ENCODE peak calls at places on chromosomes 13 and 19, in eight cellular contexts. One of them, this sample, is unnamed.

GRCh38 chr13:97222934-97223710 is 989 bp downstream of the MBNL2 start:
- DNase-seq in GM13976: no peak
- DNase-seq in RWPE1: no peak
- DNase-seq in CD4-positive, alpha-beta memory T cell: peak
- DNase-seq in stimulated activated CD4-positive, alpha-beta T cell treated with anti-CD3 and anti-CD28 coated beads, Interleukin-4, amount 100 ng/mL, for 48 hours: no peak
- DNase-seq in stimulated activated CD8-positive, alpha-beta memory T cell treated with anti-CD3 and anti-CD28 coated beads, Interleukin-4, amount 100 ng/mL, for 24 hours: no peak
- DNase-seq in NCI-H774: peak
- DNase-seq in testis: no peak
- DNase-seq in this sample: no peak

GRCh38 chr19:34507414-34508067 is 26.0 kb downstream of the WTIP start:
- DNase-seq in testis: peak
- DNase-seq in NCI-H774: no peak
- DNase-seq in RWPE1: no peak
- DNase-seq in GM13976: no peak
- DNase-seq in CD4-positive, alpha-beta memory T cell: no peak
- DNase-seq in stimulated activated CD8-positive, alpha-beta memory T cell treated with anti-CD3 and anti-CD28 coated beads, Interleukin-4, amount 100 ng/mL, for 24 hours: no peak
- DNase-seq in stimulated activated CD4-positive, alpha-beta T cell treated with anti-CD3 and anti-CD28 coated beads, Interleukin-4, amount 100 ng/mL, for 48 hours: no peak
- DNase-seq in this sample: no peak

GRCh38 chr13:37429976-37430375 is 168.6 kb downstream of the POSTN start:
- DNase-seq in GM13976: no peak
- DNase-seq in NCI-H774: no peak
- DNase-seq in stimulated activated CD4-positive, alpha-beta T cell treated with anti-CD3 and anti-CD28 coated beads, Interleukin-4, amount 100 ng/mL, for 48 hours: no peak
- DNase-seq in stimulated activated CD8-positive, alpha-beta memory T cell treated with anti-CD3 and anti-CD28 coated beads, Interleukin-4, amount 100 ng/mL, for 24 hours: no peak
- DNase-seq in RWPE1: no peak
- DNase-seq in testis: no peak
- DNase-seq in CD4-positive, alpha-beta memory T cell: no peak
- DNase-seq in this sample: peak

GRCh38 chr13:112892759-112893569 is 76.0 kb upstream of the MCF2L start:
- DNase-seq in stimulated activated CD4-positive, alpha-beta T cell treated with anti-CD3 and anti-CD28 coated beads, Interleukin-4, amount 100 ng/mL, for 48 hours: no peak
- DNase-seq in RWPE1: no peak
- DNase-seq in testis: no peak
- DNase-seq in CD4-positive, alpha-beta memory T cell: no peak
- DNase-seq in NCI-H774: peak
- DNase-seq in stimulated activated CD8-positive, alpha-beta memory T cell treated with anti-CD3 and anti-CD28 coated beads, Interleukin-4, amount 100 ng/mL, for 24 hours: no peak
- DNase-seq in GM13976: no peak
- DNase-seq in this sample: no peak

GRCh38 chr13:32938907-32939306 is 77.3 kb upstream of the KL start:
- DNase-seq in testis: no peak
- DNase-seq in GM13976: no peak
- DNase-seq in stimulated activated CD4-positive, alpha-beta T cell treated with anti-CD3 and anti-CD28 coated beads, Interleukin-4, amount 100 ng/mL, for 48 hours: no peak
- DNase-seq in NCI-H774: no peak
- DNase-seq in CD4-positive, alpha-beta memory T cell: no peak
- DNase-seq in RWPE1: peak
- DNase-seq in stimulated activated CD8-positive, alpha-beta memory T cell treated with anti-CD3 and anti-CD28 coated beads, Interleukin-4, amount 100 ng/mL, for 24 hours: no peak
- DNase-seq in this sample: peak

GRCh38 chr19:17751103-17751911 is at the start of gene FCHO1:
- DNase-seq in RWPE1: no peak
- DNase-seq in CD4-positive, alpha-beta memory T cell: peak
- DNase-seq in GM13976: peak
- DNase-seq in stimulated activated CD8-positive, alpha-beta memory T cell treated with anti-CD3 and anti-CD28 coated beads, Interleukin-4, amount 100 ng/mL, for 24 hours: peak
- DNase-seq in stimulated activated CD4-positive, alpha-beta T cell treated with anti-CD3 and anti-CD28 coated beads, Interleukin-4, amount 100 ng/mL, for 48 hours: peak
- DNase-seq in testis: no peak
- DNase-seq in NCI-H774: no peak
- DNase-seq in this sample: no peak

GRCh38 chr13:73767191-73767741 is 366.9 kb downstream of the KLF12 start:
- DNase-seq in stimulated activated CD4-positive, alpha-beta T cell treated with anti-CD3 and anti-CD28 coated beads, Interleukin-4, amount 100 ng/mL, for 48 hours: no peak
- DNase-seq in CD4-positive, alpha-beta memory T cell: peak
- DNase-seq in testis: no peak
- DNase-seq in stimulated activated CD8-positive, alpha-beta memory T cell treated with anti-CD3 and anti-CD28 coated beads, Interleukin-4, amount 100 ng/mL, for 24 hours: no peak
- DNase-seq in RWPE1: no peak
- DNase-seq in NCI-H774: peak
- DNase-seq in GM13976: no peak
- DNase-seq in this sample: no peak

GRCh38 chr13:26695360-26695705 is 65.3 kb downstream of the GPR12 start:
- DNase-seq in NCI-H774: no peak
- DNase-seq in stimulated activated CD4-positive, alpha-beta T cell treated with anti-CD3 and anti-CD28 coated beads, Interleukin-4, amount 100 ng/mL, for 48 hours: no peak
- DNase-seq in stimulated activated CD8-positive, alpha-beta memory T cell treated with anti-CD3 and anti-CD28 coated beads, Interleukin-4, amount 100 ng/mL, for 24 hours: no peak
- DNase-seq in RWPE1: no peak
- DNase-seq in GM13976: no peak
- DNase-seq in CD4-positive, alpha-beta memory T cell: no peak
- DNase-seq in testis: no peak
- DNase-seq in this sample: no peak

GRCh38 chr13:64756621-64757020 is 2473.5 kb downstream of the PCDH9 start:
- DNase-seq in testis: no peak
- DNase-seq in stimulated activated CD8-positive, alpha-beta memory T cell treated with anti-CD3 and anti-CD28 coated beads, Interleukin-4, amount 100 ng/mL, for 24 hours: no peak
- DNase-seq in stimulated activated CD4-positive, alpha-beta T cell treated with anti-CD3 and anti-CD28 coated beads, Interleukin-4, amount 100 ng/mL, for 48 hours: no peak
- DNase-seq in RWPE1: no peak
- DNase-seq in GM13976: no peak
- DNase-seq in CD4-positive, alpha-beta memory T cell: no peak
- DNase-seq in NCI-H774: no peak
- DNase-seq in this sample: no peak

GRCh38 chr19:36577271-36577996 is 4.3 kb upstream of the ZNF529 start:
- DNase-seq in CD4-positive, alpha-beta memory T cell: no peak
- DNase-seq in stimulated activated CD4-positive, alpha-beta T cell treated with anti-CD3 and anti-CD28 coated beads, Interleukin-4, amount 100 ng/mL, for 48 hours: no peak
- DNase-seq in GM13976: no peak
- DNase-seq in RWPE1: no peak
- DNase-seq in stimulated activated CD8-positive, alpha-beta memory T cell treated with anti-CD3 and anti-CD28 coated beads, Interleukin-4, amount 100 ng/mL, for 24 hours: no peak
- DNase-seq in NCI-H774: no peak
- DNase-seq in testis: no peak
- DNase-seq in this sample: no peak

GRCh38 chr13:24159921-24160324 is 597 bp upstream of the SPATA13 start:
- DNase-seq in RWPE1: no peak
- DNase-seq in GM13976: no peak
- DNase-seq in stimulated activated CD8-positive, alpha-beta memory T cell treated with anti-CD3 and anti-CD28 coated beads, Interleukin-4, amount 100 ng/mL, for 24 hours: no peak
- DNase-seq in CD4-positive, alpha-beta memory T cell: no peak
- DNase-seq in testis: no peak
- DNase-seq in NCI-H774: no peak
- DNase-seq in stimulated activated CD4-positive, alpha-beta T cell treated with anti-CD3 and anti-CD28 coated beads, Interleukin-4, amount 100 ng/mL, for 48 hours: no peak
- DNase-seq in this sample: no peak

GRCh38 chr13:51585234-51585672 is 991 bp downstream of the WDFY2 start:
- DNase-seq in stimulated activated CD8-positive, alpha-beta memory T cell treated with anti-CD3 and anti-CD28 coated beads, Interleukin-4, amount 100 ng/mL, for 24 hours: no peak
- DNase-seq in CD4-positive, alpha-beta memory T cell: peak
- DNase-seq in stimulated activated CD4-positive, alpha-beta T cell treated with anti-CD3 and anti-CD28 coated beads, Interleukin-4, amount 100 ng/mL, for 48 hours: no peak
- DNase-seq in RWPE1: no peak
- DNase-seq in GM13976: no peak
- DNase-seq in testis: peak
- DNase-seq in NCI-H774: no peak
- DNase-seq in this sample: no peak

GRCh38 chr19:55153652-55154264 is 3.8 kb downstream of the TNNI3 start:
- DNase-seq in stimulated activated CD8-positive, alpha-beta memory T cell treated with anti-CD3 and anti-CD28 coated beads, Interleukin-4, amount 100 ng/mL, for 24 hours: no peak
- DNase-seq in CD4-positive, alpha-beta memory T cell: no peak
- DNase-seq in testis: no peak
- DNase-seq in GM13976: no peak
- DNase-seq in NCI-H774: no peak
- DNase-seq in RWPE1: no peak
- DNase-seq in stimulated activated CD4-positive, alpha-beta T cell treated with anti-CD3 and anti-CD28 coated beads, Interleukin-4, amount 100 ng/mL, for 48 hours: no peak
- DNase-seq in this sample: no peak

GRCh38 chr13:38405216-38405615 is 55.6 kb downstream of the UFM1 start:
- DNase-seq in GM13976: no peak
- DNase-seq in stimulated activated CD4-positive, alpha-beta T cell treated with anti-CD3 and anti-CD28 coated beads, Interleukin-4, amount 100 ng/mL, for 48 hours: no peak
- DNase-seq in CD4-positive, alpha-beta memory T cell: no peak
- DNase-seq in NCI-H774: no peak
- DNase-seq in stimulated activated CD8-positive, alpha-beta memory T cell treated with anti-CD3 and anti-CD28 coated beads, Interleukin-4, amount 100 ng/mL, for 24 hours: no peak
- DNase-seq in RWPE1: no peak
- DNase-seq in testis: no peak
- DNase-seq in this sample: no peak

GRCh38 chr13:84431646-84432045 is 549.4 kb upstream of the SLITRK1 start:
- DNase-seq in stimulated activated CD4-positive, alpha-beta T cell treated with anti-CD3 and anti-CD28 coated beads, Interleukin-4, amount 100 ng/mL, for 48 hours: no peak
- DNase-seq in stimulated activated CD8-positive, alpha-beta memory T cell treated with anti-CD3 and anti-CD28 coated beads, Interleukin-4, amount 100 ng/mL, for 24 hours: no peak
- DNase-seq in NCI-H774: no peak
- DNase-seq in CD4-positive, alpha-beta memory T cell: no peak
- DNase-seq in GM13976: no peak
- DNase-seq in RWPE1: no peak
- DNase-seq in testis: no peak
- DNase-seq in this sample: peak

GRCh38 chr19:48999481-49000325 is 6.0 kb downstream of the RUVBL2 start:
- DNase-seq in testis: peak
- DNase-seq in RWPE1: no peak
- DNase-seq in stimulated activated CD4-positive, alpha-beta T cell treated with anti-CD3 and anti-CD28 coated beads, Interleukin-4, amount 100 ng/mL, for 48 hours: peak
- DNase-seq in CD4-positive, alpha-beta memory T cell: peak
- DNase-seq in stimulated activated CD8-positive, alpha-beta memory T cell treated with anti-CD3 and anti-CD28 coated beads, Interleukin-4, amount 100 ng/mL, for 24 hours: peak
- DNase-seq in GM13976: peak
- DNase-seq in NCI-H774: no peak
- DNase-seq in this sample: peak

GRCh38 chr19:51094696-51095279 is 12.1 kb upstream of the KLK14 start:
- DNase-seq in GM13976: peak
- DNase-seq in testis: peak
- DNase-seq in RWPE1: peak
- DNase-seq in stimulated activated CD8-positive, alpha-beta memory T cell treated with anti-CD3 and anti-CD28 coated beads, Interleukin-4, amount 100 ng/mL, for 24 hours: no peak
- DNase-seq in stimulated activated CD4-positive, alpha-beta T cell treated with anti-CD3 and anti-CD28 coated beads, Interleukin-4, amount 100 ng/mL, for 48 hours: peak
- DNase-seq in CD4-positive, alpha-beta memory T cell: no peak
- DNase-seq in NCI-H774: peak
- DNase-seq in this sample: no peak

GRCh38 chr13:105037064-105037463 is 1498.4 kb downstream of the EFNB2 start:
- DNase-seq in testis: no peak
- DNase-seq in CD4-positive, alpha-beta memory T cell: no peak
- DNase-seq in NCI-H774: no peak
- DNase-seq in stimulated activated CD4-positive, alpha-beta T cell treated with anti-CD3 and anti-CD28 coated beads, Interleukin-4, amount 100 ng/mL, for 48 hours: no peak
- DNase-seq in RWPE1: no peak
- DNase-seq in stimulated activated CD8-positive, alpha-beta memory T cell treated with anti-CD3 and anti-CD28 coated beads, Interleukin-4, amount 100 ng/mL, for 24 hours: no peak
- DNase-seq in GM13976: no peak
- DNase-seq in this sample: no peak

GRCh38 chr13:95296326-95296939 is 4.8 kb downstream of the ABCC4 start:
- DNase-seq in RWPE1: peak
- DNase-seq in testis: peak
- DNase-seq in stimulated activated CD8-positive, alpha-beta memory T cell treated with anti-CD3 and anti-CD28 coated beads, Interleukin-4, amount 100 ng/mL, for 24 hours: no peak
- DNase-seq in CD4-positive, alpha-beta memory T cell: no peak
- DNase-seq in stimulated activated CD4-positive, alpha-beta T cell treated with anti-CD3 and anti-CD28 coated beads, Interleukin-4, amount 100 ng/mL, for 48 hours: no peak
- DNase-seq in GM13976: no peak
- DNase-seq in NCI-H774: no peak
- DNase-seq in this sample: peak

GRCh38 chr19:41821003-41821735 is 23.3 kb downstream of the LYPD4 start:
- DNase-seq in NCI-H774: peak
- DNase-seq in CD4-positive, alpha-beta memory T cell: peak
- DNase-seq in stimulated activated CD4-positive, alpha-beta T cell treated with anti-CD3 and anti-CD28 coated beads, Interleukin-4, amount 100 ng/mL, for 48 hours: peak
- DNase-seq in RWPE1: peak
- DNase-seq in GM13976: peak
- DNase-seq in testis: peak
- DNase-seq in stimulated activated CD8-positive, alpha-beta memory T cell treated with anti-CD3 and anti-CD28 coated beads, Interleukin-4, amount 100 ng/mL, for 24 hours: no peak
- DNase-seq in this sample: peak

GRCh38 chr13:90696254-90696653 is 651.2 kb upstream of the MIR17HG start:
- DNase-seq in RWPE1: peak
- DNase-seq in NCI-H774: no peak
- DNase-seq in testis: no peak
- DNase-seq in CD4-positive, alpha-beta memory T cell: no peak
- DNase-seq in stimulated activated CD4-positive, alpha-beta T cell treated with anti-CD3 and anti-CD28 coated beads, Interleukin-4, amount 100 ng/mL, for 48 hours: no peak
- DNase-seq in stimulated activated CD8-positive, alpha-beta memory T cell treated with anti-CD3 and anti-CD28 coated beads, Interleukin-4, amount 100 ng/mL, for 24 hours: no peak
- DNase-seq in GM13976: no peak
- DNase-seq in this sample: peak

GRCh38 chr13:73198888-73199497 is 140.2 kb downstream of the KLF5 start:
- DNase-seq in testis: no peak
- DNase-seq in CD4-positive, alpha-beta memory T cell: no peak
- DNase-seq in GM13976: no peak
- DNase-seq in stimulated activated CD8-positive, alpha-beta memory T cell treated with anti-CD3 and anti-CD28 coated beads, Interleukin-4, amount 100 ng/mL, for 24 hours: no peak
- DNase-seq in NCI-H774: no peak
- DNase-seq in RWPE1: no peak
- DNase-seq in stimulated activated CD4-positive, alpha-beta T cell treated with anti-CD3 and anti-CD28 coated beads, Interleukin-4, amount 100 ng/mL, for 48 hours: no peak
- DNase-seq in this sample: no peak

GRCh38 chr19:2590630-2591399 is 111.7 kb downstream of the GNG7 start:
- DNase-seq in RWPE1: no peak
- DNase-seq in CD4-positive, alpha-beta memory T cell: no peak
- DNase-seq in GM13976: no peak
- DNase-seq in testis: no peak
- DNase-seq in NCI-H774: no peak
- DNase-seq in stimulated activated CD4-positive, alpha-beta T cell treated with anti-CD3 and anti-CD28 coated beads, Interleukin-4, amount 100 ng/mL, for 48 hours: no peak
- DNase-seq in stimulated activated CD8-positive, alpha-beta memory T cell treated with anti-CD3 and anti-CD28 coated beads, Interleukin-4, amount 100 ng/mL, for 24 hours: no peak
- DNase-seq in this sample: no peak

GRCh38 chr19:55699221-55699620 is 24.2 kb downstream of the EPN1 start:
- DNase-seq in CD4-positive, alpha-beta memory T cell: no peak
- DNase-seq in NCI-H774: no peak
- DNase-seq in testis: peak
- DNase-seq in GM13976: no peak
- DNase-seq in stimulated activated CD4-positive, alpha-beta T cell treated with anti-CD3 and anti-CD28 coated beads, Interleukin-4, amount 100 ng/mL, for 48 hours: no peak
- DNase-seq in RWPE1: no peak
- DNase-seq in stimulated activated CD8-positive, alpha-beta memory T cell treated with anti-CD3 and anti-CD28 coated beads, Interleukin-4, amount 100 ng/mL, for 24 hours: no peak
- DNase-seq in this sample: no peak

GRCh38 chr13:113645329-113645728 is 12.7 kb downstream of the ATP4B start:
- DNase-seq in CD4-positive, alpha-beta memory T cell: no peak
- DNase-seq in testis: no peak
- DNase-seq in GM13976: no peak
- DNase-seq in NCI-H774: no peak
- DNase-seq in RWPE1: no peak
- DNase-seq in stimulated activated CD4-positive, alpha-beta T cell treated with anti-CD3 and anti-CD28 coated beads, Interleukin-4, amount 100 ng/mL, for 48 hours: no peak
- DNase-seq in stimulated activated CD8-positive, alpha-beta memory T cell treated with anti-CD3 and anti-CD28 coated beads, Interleukin-4, amount 100 ng/mL, for 24 hours: no peak
- DNase-seq in this sample: no peak

GRCh38 chr19:53388168-53388567 is 6.8 kb upstream of the ZNF765 start:
- DNase-seq in GM13976: no peak
- DNase-seq in RWPE1: no peak
- DNase-seq in CD4-positive, alpha-beta memory T cell: no peak
- DNase-seq in NCI-H774: no peak
- DNase-seq in stimulated activated CD8-positive, alpha-beta memory T cell treated with anti-CD3 and anti-CD28 coated beads, Interleukin-4, amount 100 ng/mL, for 24 hours: no peak
- DNase-seq in testis: no peak
- DNase-seq in stimulated activated CD4-positive, alpha-beta T cell treated with anti-CD3 and anti-CD28 coated beads, Interleukin-4, amount 100 ng/mL, for 48 hours: no peak
- DNase-seq in this sample: no peak

GRCh38 chr19:9381367-9381785 is 18.6 kb downstream of the ZNF177 start:
- DNase-seq in GM13976: no peak
- DNase-seq in stimulated activated CD4-positive, alpha-beta T cell treated with anti-CD3 and anti-CD28 coated beads, Interleukin-4, amount 100 ng/mL, for 48 hours: no peak
- DNase-seq in RWPE1: no peak
- DNase-seq in stimulated activated CD8-positive, alpha-beta memory T cell treated with anti-CD3 and anti-CD28 coated beads, Interleukin-4, amount 100 ng/mL, for 24 hours: no peak
- DNase-seq in NCI-H774: no peak
- DNase-seq in testis: no peak
- DNase-seq in CD4-positive, alpha-beta memory T cell: no peak
- DNase-seq in this sample: no peak

GRCh38 chr19:8041553-8041952 is 11.0 kb upstream of the CCL25 start:
- DNase-seq in stimulated activated CD4-positive, alpha-beta T cell treated with anti-CD3 and anti-CD28 coated beads, Interleukin-4, amount 100 ng/mL, for 48 hours: no peak
- DNase-seq in stimulated activated CD8-positive, alpha-beta memory T cell treated with anti-CD3 and anti-CD28 coated beads, Interleukin-4, amount 100 ng/mL, for 24 hours: no peak
- DNase-seq in NCI-H774: no peak
- DNase-seq in CD4-positive, alpha-beta memory T cell: no peak
- DNase-seq in testis: no peak
- DNase-seq in RWPE1: no peak
- DNase-seq in GM13976: no peak
- DNase-seq in this sample: no peak

GRCh38 chr13:95644611-95645052 is at the start of gene DZIP1:
- DNase-seq in testis: peak
- DNase-seq in stimulated activated CD8-positive, alpha-beta memory T cell treated with anti-CD3 and anti-CD28 coated beads, Interleukin-4, amount 100 ng/mL, for 24 hours: no peak
- DNase-seq in NCI-H774: no peak
- DNase-seq in GM13976: peak
- DNase-seq in stimulated activated CD4-positive, alpha-beta T cell treated with anti-CD3 and anti-CD28 coated beads, Interleukin-4, amount 100 ng/mL, for 48 hours: no peak
- DNase-seq in RWPE1: peak
- DNase-seq in CD4-positive, alpha-beta memory T cell: no peak
- DNase-seq in this sample: peak

GRCh38 chr13:101473458-101473857 is 21.0 kb downstream of the ITGBL1 start:
- DNase-seq in CD4-positive, alpha-beta memory T cell: no peak
- DNase-seq in NCI-H774: no peak
- DNase-seq in RWPE1: no peak
- DNase-seq in stimulated activated CD8-positive, alpha-beta memory T cell treated with anti-CD3 and anti-CD28 coated beads, Interleukin-4, amount 100 ng/mL, for 24 hours: no peak
- DNase-seq in GM13976: no peak
- DNase-seq in testis: no peak
- DNase-seq in stimulated activated CD4-positive, alpha-beta T cell treated with anti-CD3 and anti-CD28 coated beads, Interleukin-4, amount 100 ng/mL, for 48 hours: no peak
- DNase-seq in this sample: peak

GRCh38 chr13:97028441-97029299 is 34.4 kb upstream of the OXGR1 start:
- DNase-seq in CD4-positive, alpha-beta memory T cell: peak
- DNase-seq in stimulated activated CD4-positive, alpha-beta T cell treated with anti-CD3 and anti-CD28 coated beads, Interleukin-4, amount 100 ng/mL, for 48 hours: peak
- DNase-seq in testis: peak
- DNase-seq in NCI-H774: peak
- DNase-seq in stimulated activated CD8-positive, alpha-beta memory T cell treated with anti-CD3 and anti-CD28 coated beads, Interleukin-4, amount 100 ng/mL, for 24 hours: peak
- DNase-seq in RWPE1: peak
- DNase-seq in GM13976: peak
- DNase-seq in this sample: peak

GRCh38 chr19:12955996-12956395 is 1.0 kb downstream of the GADD45GIP1 start:
- DNase-seq in NCI-H774: no peak
- DNase-seq in stimulated activated CD8-positive, alpha-beta memory T cell treated with anti-CD3 and anti-CD28 coated beads, Interleukin-4, amount 100 ng/mL, for 24 hours: no peak
- DNase-seq in RWPE1: no peak
- DNase-seq in GM13976: no peak
- DNase-seq in stimulated activated CD4-positive, alpha-beta T cell treated with anti-CD3 and anti-CD28 coated beads, Interleukin-4, amount 100 ng/mL, for 48 hours: no peak
- DNase-seq in testis: no peak
- DNase-seq in CD4-positive, alpha-beta memory T cell: no peak
- DNase-seq in this sample: no peak

GRCh38 chr13:109744512-109745051 is 41.8 kb downstream of the IRS2 start:
- DNase-seq in testis: peak
- DNase-seq in RWPE1: no peak
- DNase-seq in CD4-positive, alpha-beta memory T cell: no peak
- DNase-seq in stimulated activated CD8-positive, alpha-beta memory T cell treated with anti-CD3 and anti-CD28 coated beads, Interleukin-4, amount 100 ng/mL, for 24 hours: no peak
- DNase-seq in stimulated activated CD4-positive, alpha-beta T cell treated with anti-CD3 and anti-CD28 coated beads, Interleukin-4, amount 100 ng/mL, for 48 hours: no peak
- DNase-seq in NCI-H774: peak
- DNase-seq in GM13976: no peak
- DNase-seq in this sample: no peak

This sample was measured in mammary epithelial cell.